ENCODE peak calls at places on chromosomes 11 and 22, in six cellular contexts. One of them, this sample, is unnamed.

GRCh38 chr11:132111781-132112380 is 741.5 kb downstream of the NTM start:
- DNase-seq in astrocyte of the spinal cord: peak
- DNase-seq in neural crest cell: no peak
- DNase-seq in NAMALWA: no peak
- DNase-seq in HTR-8/SVneo: no peak
- DNase-seq in PC-3: peak
- DNase-seq in this sample: no peak

GRCh38 chr22:29172216-29172615 is 33.5 kb upstream of the EMID1 start:
- DNase-seq in HTR-8/SVneo: no peak
- DNase-seq in astrocyte of the spinal cord: no peak
- DNase-seq in PC-3: no peak
- DNase-seq in neural crest cell: no peak
- DNase-seq in NAMALWA: no peak
- DNase-seq in this sample: no peak

GRCh38 chr11:7251836-7252682 is at the start of gene SYT9:
- DNase-seq in HTR-8/SVneo: no peak
- DNase-seq in PC-3: peak
- DNase-seq in NAMALWA: no peak
- DNase-seq in astrocyte of the spinal cord: peak
- DNase-seq in neural crest cell: peak
- DNase-seq in this sample: peak

GRCh38 chr11:122398167-122398566 is 257.4 kb upstream of the UBASH3B start:
- DNase-seq in HTR-8/SVneo: no peak
- DNase-seq in NAMALWA: no peak
- DNase-seq in astrocyte of the spinal cord: no peak
- DNase-seq in PC-3: no peak
- DNase-seq in neural crest cell: no peak
- DNase-seq in this sample: no peak

GRCh38 chr11:18617688-18618340 is 16.3 kb downstream of the SPTY2D1 start:
- DNase-seq in PC-3: no peak
- DNase-seq in NAMALWA: no peak
- DNase-seq in neural crest cell: no peak
- DNase-seq in HTR-8/SVneo: no peak
- DNase-seq in astrocyte of the spinal cord: peak
- DNase-seq in this sample: no peak

GRCh38 chr11:126917531-126918204 is 82.9 kb downstream of the KIRREL3 start:
- DNase-seq in PC-3: peak
- DNase-seq in neural crest cell: no peak
- DNase-seq in HTR-8/SVneo: peak
- DNase-seq in NAMALWA: no peak
- DNase-seq in astrocyte of the spinal cord: peak
- DNase-seq in this sample: no peak

GRCh38 chr11:114762437-114762836 is 84.1 kb downstream of the NXPE2 start:
- DNase-seq in PC-3: peak
- DNase-seq in neural crest cell: peak
- DNase-seq in astrocyte of the spinal cord: peak
- DNase-seq in HTR-8/SVneo: peak
- DNase-seq in NAMALWA: no peak
- DNase-seq in this sample: peak

GRCh38 chr11:87366766-87367405 is 329.2 kb downstream of the TMEM135 start:
- DNase-seq in HTR-8/SVneo: no peak
- DNase-seq in NAMALWA: no peak
- DNase-seq in astrocyte of the spinal cord: no peak
- DNase-seq in PC-3: no peak
- DNase-seq in neural crest cell: no peak
- DNase-seq in this sample: no peak

This sample was measured in HEK293T.